ENCODE peak calls at places on chromosomes 2 and 18, in seven cellular contexts. S, N, L, O, P, X and M are unnamed samples.

GRCh38 chr2:10934308-10934978 is 22.7 kb downstream of the KCNF1 start:
- DNase-seq in O (no peak), L (no peak), N (no peak), P (no peak), X (no peak), S (no peak), M (no peak)

GRCh38 chr2:186308347-186308746 is 177.7 kb upstream of the ZC3H15 start:
- DNase-seq in N (no peak), S (no peak), X (no peak), L (peak), P (no peak), O (no peak), M (no peak)

GRCh38 chr2:230773039-230773773 is 60.6 kb downstream of the CAB39 start:
- DNase-seq in O (no peak), L (no peak), S (no peak), N (no peak), P (no peak), X (no peak), M (peak)

GRCh38 chr2:237520290-237520689 is 33.2 kb downstream of the MLPH start:
- DNase-seq in N (no peak), P (no peak), L (no peak), X (no peak), O (no peak), S (no peak), M (no peak)

GRCh38 chr2:20125616-20126015 is 74.2 kb upstream of the LAPTM4A start:
- DNase-seq in S (no peak), O (no peak), N (no peak), L (no peak), X (no peak), P (no peak), M (no peak)

GRCh38 chr2:27353762-27354596 is 2.6 kb downstream of the GTF3C2 start:
- DNase-seq in O (no peak), S (no peak), P (no peak), N (no peak), L (no peak), X (no peak), M (peak)

GRCh38 chr2:190587106-190587505 is 52.6 kb upstream of the NEMP2 start:
- DNase-seq in N (no peak), X (no peak), O (no peak), S (no peak), L (no peak), P (no peak), M (no peak)

GRCh38 chr18:57555134-57555533 is 31.4 kb downstream of the FECH start:
- DNase-seq in N (no peak), O (no peak), P (no peak), X (no peak), S (no peak), L (no peak), M (no peak)